ENCODE peak calls at places on chromosomes 12 and 14, in eight cellular contexts. L is IMR-90, N is left ventricle myocardium inferior, C is mammary epithelial cell, D is ovary, P is testis, X is Panc1, W is uterus. J is an unnamed sample. For H3K4me1, the result is how much of the 10 kb centered on the place peaks cover.

GRCh38 chr14:94213021-94213420 is 38.9 kb downstream of the PPP4R4 start:
- DNase-seq in D (no peak), L (peak), N (no peak), C (peak), P (no peak), X (no peak), W (no peak), J (no peak)

GRCh38 chr12:7121324-7121723 is 7.4 kb downstream of the RBP5 start:
- DNase-seq in N (no peak), L (no peak), D (no peak), W (no peak), C (no peak), X (no peak), P (no peak), J (no peak)

GRCh38 chr14:89190779-89191513 is 226.1 kb downstream of the FOXN3 start:
- DNase-seq in C (no peak), L (no peak), P (no peak), D (no peak), N (no peak), X (no peak), W (no peak), J (no peak)

GRCh38 chr12:115870021-115870420 is 407.5 kb downstream of the MED13L start:
- DNase-seq in X (no peak), N (no peak), P (no peak), C (no peak), W (no peak), D (no peak), L (no peak), J (peak)

GRCh38 chr14:90795744-90796143 is 20.5 kb downstream of the TTC7B start:
- DNase-seq in N (no peak), L (peak), W (no peak), C (peak), D (no peak), P (no peak), X (peak), J (no peak)

GRCh38 chr12:546920-547845 is 87.4 kb downstream of the B4GALNT3 start:
- DNase-seq in N (peak), P (peak), X (peak), D (peak), W (peak), L (peak), C (peak), J (peak)

GRCh38 chr12:70045036-70045435 is 198.2 kb upstream of the CNOT2 start:
- DNase-seq in C (peak), N (no peak), L (peak), W (peak), D (no peak), P (no peak), X (no peak), J (peak)

GRCh38 chr14:24665440-24665991 is 31.5 kb upstream of the GZMB start:
- DNase-seq in X (no peak), C (peak), D (no peak), W (no peak), N (no peak), P (no peak), L (no peak), J (no peak)

GRCh38 chr12:272942-273906 is 10.6 kb upstream of the SLC6A13 start:
- DNase-seq in L (no peak), P (no peak), X (no peak), N (no peak), C (no peak), D (no peak), W (no peak), J (no peak)

GRCh38 chr12:8829621-8830020 is 7.2 kb downstream of the A2ML1 start:
- DNase-seq in W (no peak), D (no peak), P (no peak), L (no peak), X (no peak), N (no peak), C (no peak), J (no peak)

GRCh38 chr14:96889091-96889490 is 91.9 kb downstream of the VRK1 start:
- DNase-seq in W (no peak), P (no peak), N (no peak), X (no peak), L (no peak), D (no peak), C (no peak), J (no peak)

GRCh38 chr12:62600038-62600437 is 133.4 kb downstream of the MON2 start:
- DNase-seq in C (no peak), W (no peak), D (no peak), N (no peak), L (no peak), P (no peak), X (no peak), J (no peak)

GRCh38 chr12:52243264-52243773 is 10.3 kb downstream of the KRT7 start:
- DNase-seq in X (no peak), L (peak), P (no peak), C (peak), N (no peak), D (no peak), W (no peak), J (no peak)

DNA sequence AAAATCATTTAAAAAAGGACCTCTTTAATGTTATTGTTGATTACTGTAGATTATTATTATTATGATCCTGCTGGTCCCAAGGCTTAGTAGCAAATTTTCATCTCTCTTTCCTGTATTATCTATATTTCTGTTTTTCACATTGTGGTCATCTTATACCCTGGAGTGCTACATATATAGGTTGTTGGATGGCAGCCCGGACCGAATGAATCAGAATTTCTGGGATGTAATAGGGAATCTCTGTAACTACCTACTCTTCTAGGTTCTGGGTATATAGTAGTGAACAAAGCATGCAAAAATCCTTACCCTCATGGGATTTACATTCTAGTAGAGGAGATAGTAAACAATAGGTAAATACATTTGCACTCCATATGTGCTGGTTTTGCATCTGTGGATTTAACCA is 31.4 kb downstream of the NUBPL start:
- DNase-seq in D (no peak), X (no peak), C (no peak), L (peak), P (no peak), N (no peak), W (no peak), J (no peak)
- TF ChIP-seq CTCF in D (no peak), X (no peak), C (no peak), L (no peak), P (no peak), N (no peak), W (no peak), J (no peak)

DNA sequence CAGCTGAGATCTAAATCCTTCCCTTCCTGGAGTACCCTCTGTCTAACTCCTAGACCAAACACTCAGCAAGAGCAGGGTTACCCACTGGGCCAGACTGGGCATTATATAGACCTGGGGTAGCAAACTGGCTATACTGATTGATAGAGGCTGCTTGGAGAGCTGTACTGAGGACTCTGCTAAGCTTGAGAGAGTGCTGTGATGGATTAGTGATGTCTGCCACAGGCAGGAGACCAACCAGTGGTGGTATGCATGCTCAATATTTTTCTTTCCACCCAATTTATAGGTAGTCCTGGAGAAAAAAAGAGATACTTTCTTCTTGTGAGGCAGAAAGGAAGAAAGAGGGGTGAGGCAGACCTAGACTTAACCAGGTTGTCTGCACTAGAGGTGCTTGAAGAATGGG is 33.3 kb downstream of the DTX1 start:
- DNase-seq in W (no peak), L (no peak), N (no peak), D (no peak), C (no peak), X (no peak), P (no peak), J (no peak)
- H3K4me1 ChIP-seq in W (under half), L (under half), N (under half), D (under half), C (under half), X (under half), P (under half), J (under half)

GRCh38 chr12:117180790-117181467 is 9.3 kb downstream of the FBXO21 start:
- DNase-seq in W (no peak), C (no peak), N (no peak), X (no peak), P (no peak), D (no peak), L (no peak), J (no peak)

GRCh38 chr12:117178745-117179144 is 11.5 kb downstream of the FBXO21 start:
- DNase-seq in D (no peak), W (no peak), L (no peak), N (no peak), X (no peak), C (no peak), P (no peak), J (no peak)

GRCh38 chr12:117182866-117183265 is 7.4 kb downstream of the FBXO21 start:
- DNase-seq in P (no peak), N (no peak), L (no peak), D (no peak), C (no peak), X (no peak), W (no peak), J (no peak)

DNA sequence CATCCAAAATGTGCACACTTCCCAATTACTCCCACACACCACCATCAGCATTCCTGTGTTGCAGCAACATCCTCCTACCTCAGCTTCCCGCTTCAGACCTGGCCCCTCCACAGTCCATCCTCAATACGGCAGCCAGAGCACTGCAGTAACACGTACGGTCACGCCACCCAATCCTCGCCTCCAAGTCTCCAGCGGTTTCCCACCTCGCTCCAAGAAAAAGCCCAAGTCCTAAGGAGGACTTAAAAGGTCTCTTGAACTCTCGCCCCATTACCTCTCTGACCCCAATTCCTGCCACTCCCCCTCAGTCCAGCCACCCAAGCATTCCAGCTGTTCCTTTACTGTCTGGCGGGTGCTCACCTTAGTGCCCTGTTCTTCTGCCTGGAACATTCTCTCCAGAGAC is 12.0 kb downstream of the FBXO21 start:
- DNase-seq in D (no peak), L (no peak), X (no peak), W (no peak), N (no peak), C (no peak), P (no peak), J (no peak)
- TF ChIP-seq CTCF in D (no peak), L (no peak), X (no peak), W (no peak), N (no peak), C (no peak), P (no peak), J (no peak)

GRCh38 chr14:54754623-54755386 is 147.8 kb downstream of the GCH1 start:
- DNase-seq in P (no peak), N (no peak), W (no peak), X (no peak), D (no peak), L (no peak), C (no peak), J (no peak)
- H3K4me1 ChIP-seq in P (under half), N (half or more), W (under half), X (under half), D (under half), L (under half), C (under half), J (under half)

GRCh38 chr14:65827520-65827919 is 415.0 kb downstream of the FUT8 start:
- DNase-seq in D (no peak), C (no peak), W (no peak), X (no peak), P (no peak), N (no peak), L (no peak), J (no peak)

GRCh38 chr14:65821224-65821753 is 408.8 kb downstream of the FUT8 start:
- DNase-seq in P (no peak), X (no peak), W (no peak), D (no peak), L (no peak), C (no peak), N (no peak), J (no peak)

GRCh38 chr14:65826946-65827345 is 414.4 kb downstream of the FUT8 start:
- DNase-seq in D (no peak), N (no peak), P (no peak), L (no peak), X (no peak), C (no peak), W (no peak), J (no peak)

GRCh38 chr14:65824978-65825299 is 412.4 kb downstream of the FUT8 start:
- DNase-seq in D (no peak), C (no peak), P (no peak), N (no peak), L (no peak), W (no peak), X (no peak), J (no peak)

GRCh38 chr14:65824285-65824977 is 411.9 kb downstream of the FUT8 start:
- DNase-seq in N (no peak), X (peak), L (peak), D (peak), W (peak), P (peak), C (peak), J (no peak)
- TF ChIP-seq CTCF in N (peak), X (peak), L (peak), D (peak), W (peak), P (peak), C (peak), J (peak)

GRCh38 chr14:70882771-70883492 is 24.3 kb upstream of the PCNX1 start:
- DNase-seq in X (no peak), D (no peak), W (no peak), P (no peak), C (peak), N (no peak), L (peak), J (peak)
- H3K4me1 ChIP-seq in X (under half), D (under half), W (under half), P (under half), C (under half), N (under half), L (under half), J (under half)

GRCh38 chr12:49264466-49264872 is 413 bp upstream of the TUBA1C start:
- DNase-seq in X (no peak), C (no peak), W (no peak), P (no peak), N (no peak), D (no peak), L (no peak), J (no peak)
- TF ChIP-seq CTCF in X (no peak), C (no peak), W (peak), P (no peak), N (no peak), D (no peak), L (no peak), J (no peak)